ENCODE peak calls at places on chromosomes 3 and 15, in nine cellular contexts. One of them, this sample, is unnamed.

GRCh38 chr3:161305095-161305991 is 66.0 kb downstream of the SPTSSB start:
- DNase-seq in thyroid gland: no peak
- DNase-seq in colonic mucosa: no peak
- DNase-seq in left ventricle myocardium inferior: no peak
- DNase-seq in brain microvascular endothelial cell: peak
- DNase-seq in heart right ventricle: no peak
- DNase-seq in A549: peak
- DNase-seq in mucosa of descending colon: peak
- DNase-seq in HFF-Myc: peak
- DNase-seq in this sample: peak

GRCh38 chr15:42549052-42549491 is 434 bp downstream of the HAUS2 start:
- DNase-seq in thyroid gland: peak
- DNase-seq in left ventricle myocardium inferior: no peak
- DNase-seq in colonic mucosa: no peak
- DNase-seq in A549: peak
- DNase-seq in brain microvascular endothelial cell: peak
- DNase-seq in heart right ventricle: peak
- DNase-seq in mucosa of descending colon: no peak
- DNase-seq in HFF-Myc: peak
- DNase-seq in this sample: peak

GRCh38 chr15:82538961-82539689 is 1.1 kb downstream of the RPS17 start:
- DNase-seq in thyroid gland: peak
- DNase-seq in mucosa of descending colon: peak
- DNase-seq in left ventricle myocardium inferior: no peak
- DNase-seq in HFF-Myc: no peak
- DNase-seq in heart right ventricle: no peak
- DNase-seq in A549: no peak
- DNase-seq in brain microvascular endothelial cell: no peak
- DNase-seq in colonic mucosa: no peak
- DNase-seq in this sample: no peak

GRCh38 chr3:193665370-193665989 is 72.5 kb downstream of the OPA1 start:
- DNase-seq in heart right ventricle: no peak
- DNase-seq in A549: no peak
- DNase-seq in mucosa of descending colon: no peak
- DNase-seq in thyroid gland: no peak
- DNase-seq in HFF-Myc: peak
- DNase-seq in colonic mucosa: no peak
- DNase-seq in brain microvascular endothelial cell: no peak
- DNase-seq in left ventricle myocardium inferior: no peak
- DNase-seq in this sample: peak

GRCh38 chr3:49804141-49805041 is 1.3 kb downstream of the INKA1 start:
- DNase-seq in A549: no peak
- DNase-seq in brain microvascular endothelial cell: no peak
- DNase-seq in heart right ventricle: peak
- DNase-seq in thyroid gland: peak
- DNase-seq in HFF-Myc: no peak
- DNase-seq in left ventricle myocardium inferior: peak
- DNase-seq in mucosa of descending colon: no peak
- DNase-seq in colonic mucosa: no peak
- DNase-seq in this sample: no peak

GRCh38 chr15:55407631-55407948 is 569 bp downstream of the CCPG1 start:
- DNase-seq in A549: peak
- DNase-seq in colonic mucosa: no peak
- DNase-seq in HFF-Myc: no peak
- DNase-seq in heart right ventricle: no peak
- DNase-seq in thyroid gland: no peak
- DNase-seq in left ventricle myocardium inferior: no peak
- DNase-seq in mucosa of descending colon: no peak
- DNase-seq in brain microvascular endothelial cell: peak
- DNase-seq in this sample: no peak

GRCh38 chr3:194808709-194809108 is 123.0 kb downstream of the FAM43A start:
- DNase-seq in A549: peak
- DNase-seq in colonic mucosa: no peak
- DNase-seq in thyroid gland: no peak
- DNase-seq in left ventricle myocardium inferior: no peak
- DNase-seq in brain microvascular endothelial cell: peak
- DNase-seq in HFF-Myc: no peak
- DNase-seq in heart right ventricle: no peak
- DNase-seq in mucosa of descending colon: no peak
- DNase-seq in this sample: peak

GRCh38 chr15:59174846-59175831 is 31.5 kb upstream of the LDHAL6B start:
- DNase-seq in thyroid gland: peak
- DNase-seq in heart right ventricle: peak
- DNase-seq in brain microvascular endothelial cell: peak
- DNase-seq in HFF-Myc: peak
- DNase-seq in colonic mucosa: peak
- DNase-seq in mucosa of descending colon: peak
- DNase-seq in A549: peak
- DNase-seq in left ventricle myocardium inferior: peak
- DNase-seq in this sample: peak

GRCh38 chr3:94173667-94174434 is 111.0 kb downstream of the NSUN3 start:
- DNase-seq in A549: no peak
- DNase-seq in thyroid gland: no peak
- DNase-seq in left ventricle myocardium inferior: no peak
- DNase-seq in colonic mucosa: no peak
- DNase-seq in brain microvascular endothelial cell: peak
- DNase-seq in heart right ventricle: no peak
- DNase-seq in mucosa of descending colon: no peak
- DNase-seq in HFF-Myc: no peak
- DNase-seq in this sample: no peak

GRCh38 chr3:194727435-194728128 is 41.9 kb downstream of the FAM43A start:
- DNase-seq in colonic mucosa: no peak
- DNase-seq in HFF-Myc: no peak
- DNase-seq in brain microvascular endothelial cell: no peak
- DNase-seq in mucosa of descending colon: no peak
- DNase-seq in left ventricle myocardium inferior: no peak
- DNase-seq in A549: no peak
- DNase-seq in heart right ventricle: no peak
- DNase-seq in thyroid gland: no peak
- DNase-seq in this sample: no peak

GRCh38 chr3:71185733-71186455 is 397.6 kb downstream of the FOXP1 start:
- DNase-seq in mucosa of descending colon: peak
- DNase-seq in left ventricle myocardium inferior: no peak
- DNase-seq in HFF-Myc: no peak
- DNase-seq in colonic mucosa: peak
- DNase-seq in heart right ventricle: no peak
- DNase-seq in brain microvascular endothelial cell: peak
- DNase-seq in thyroid gland: no peak
- DNase-seq in A549: no peak
- DNase-seq in this sample: no peak

GRCh38 chr3:71063768-71064287 is 519.7 kb downstream of the FOXP1 start:
- DNase-seq in HFF-Myc: no peak
- DNase-seq in A549: no peak
- DNase-seq in thyroid gland: peak
- DNase-seq in colonic mucosa: peak
- DNase-seq in heart right ventricle: peak
- DNase-seq in left ventricle myocardium inferior: peak
- DNase-seq in mucosa of descending colon: peak
- DNase-seq in brain microvascular endothelial cell: peak
- DNase-seq in this sample: peak

GRCh38 chr15:99438691-99439523 is 126.9 kb upstream of the MEF2A start:
- DNase-seq in heart right ventricle: peak
- DNase-seq in A549: no peak
- DNase-seq in left ventricle myocardium inferior: no peak
- DNase-seq in brain microvascular endothelial cell: no peak
- DNase-seq in colonic mucosa: no peak
- DNase-seq in thyroid gland: no peak
- DNase-seq in mucosa of descending colon: peak
- DNase-seq in HFF-Myc: no peak
- DNase-seq in this sample: peak

GRCh38 chr3:9512456-9513045 is 41.1 kb downstream of the LHFPL4 start:
- DNase-seq in A549: no peak
- DNase-seq in brain microvascular endothelial cell: no peak
- DNase-seq in heart right ventricle: no peak
- DNase-seq in mucosa of descending colon: no peak
- DNase-seq in colonic mucosa: no peak
- DNase-seq in left ventricle myocardium inferior: no peak
- DNase-seq in HFF-Myc: no peak
- DNase-seq in thyroid gland: no peak
- DNase-seq in this sample: no peak

GRCh38 chr3:107953707-107954106 is 137.1 kb downstream of the CD47 start:
- DNase-seq in brain microvascular endothelial cell: no peak
- DNase-seq in thyroid gland: no peak
- DNase-seq in colonic mucosa: no peak
- DNase-seq in mucosa of descending colon: no peak
- DNase-seq in HFF-Myc: no peak
- DNase-seq in left ventricle myocardium inferior: no peak
- DNase-seq in heart right ventricle: no peak
- DNase-seq in A549: no peak
- DNase-seq in this sample: no peak

GRCh38 chr15:61116830-61117229 is 112.3 kb downstream of the RORA start:
- DNase-seq in heart right ventricle: no peak
- DNase-seq in A549: no peak
- DNase-seq in colonic mucosa: no peak
- DNase-seq in HFF-Myc: no peak
- DNase-seq in brain microvascular endothelial cell: no peak
- DNase-seq in mucosa of descending colon: no peak
- DNase-seq in thyroid gland: no peak
- DNase-seq in left ventricle myocardium inferior: no peak
- DNase-seq in this sample: no peak

GRCh38 chr3:122469659-122470058 is 45.1 kb downstream of the KPNA1 start:
- DNase-seq in brain microvascular endothelial cell: no peak
- DNase-seq in thyroid gland: no peak
- DNase-seq in heart right ventricle: no peak
- DNase-seq in A549: no peak
- DNase-seq in colonic mucosa: no peak
- DNase-seq in HFF-Myc: no peak
- DNase-seq in mucosa of descending colon: no peak
- DNase-seq in left ventricle myocardium inferior: no peak
- DNase-seq in this sample: no peak

GRCh38 chr3:122461834-122462233 is 46.0 kb upstream of the WDR5B start:
- DNase-seq in mucosa of descending colon: no peak
- DNase-seq in heart right ventricle: no peak
- DNase-seq in thyroid gland: no peak
- DNase-seq in left ventricle myocardium inferior: no peak
- DNase-seq in brain microvascular endothelial cell: no peak
- DNase-seq in HFF-Myc: no peak
- DNase-seq in colonic mucosa: no peak
- DNase-seq in A549: no peak
- DNase-seq in this sample: no peak

GRCh38 chr3:122464659-122465058 is 48.8 kb upstream of the WDR5B start:
- DNase-seq in brain microvascular endothelial cell: no peak
- DNase-seq in colonic mucosa: no peak
- DNase-seq in HFF-Myc: no peak
- DNase-seq in A549: no peak
- DNase-seq in heart right ventricle: no peak
- DNase-seq in left ventricle myocardium inferior: no peak
- DNase-seq in thyroid gland: no peak
- DNase-seq in mucosa of descending colon: no peak
- DNase-seq in this sample: no peak

GRCh38 chr3:122468896-122469533 is 45.7 kb downstream of the KPNA1 start:
- DNase-seq in mucosa of descending colon: no peak
- DNase-seq in thyroid gland: no peak
- DNase-seq in colonic mucosa: no peak
- DNase-seq in heart right ventricle: no peak
- DNase-seq in left ventricle myocardium inferior: no peak
- DNase-seq in A549: no peak
- DNase-seq in brain microvascular endothelial cell: no peak
- DNase-seq in HFF-Myc: no peak
- DNase-seq in this sample: no peak

GRCh38 chr3:122466701-122467240 is 48.0 kb downstream of the KPNA1 start:
- DNase-seq in heart right ventricle: no peak
- DNase-seq in thyroid gland: no peak
- DNase-seq in colonic mucosa: no peak
- DNase-seq in A549: no peak
- DNase-seq in left ventricle myocardium inferior: no peak
- DNase-seq in mucosa of descending colon: no peak
- DNase-seq in brain microvascular endothelial cell: no peak
- DNase-seq in HFF-Myc: no peak
- DNase-seq in this sample: no peak
- H3K4me3 ChIP-seq in heart right ventricle: no peak
- H3K4me3 ChIP-seq in thyroid gland: no peak
- H3K4me3 ChIP-seq in colonic mucosa: no peak
- H3K4me3 ChIP-seq in A549: no peak
- H3K4me3 ChIP-seq in left ventricle myocardium inferior: no peak
- H3K4me3 ChIP-seq in mucosa of descending colon: no peak
- H3K4me3 ChIP-seq in brain microvascular endothelial cell: no peak
- H3K4me3 ChIP-seq in HFF-Myc: no peak
- H3K4me3 ChIP-seq in this sample: no peak

DNA sequence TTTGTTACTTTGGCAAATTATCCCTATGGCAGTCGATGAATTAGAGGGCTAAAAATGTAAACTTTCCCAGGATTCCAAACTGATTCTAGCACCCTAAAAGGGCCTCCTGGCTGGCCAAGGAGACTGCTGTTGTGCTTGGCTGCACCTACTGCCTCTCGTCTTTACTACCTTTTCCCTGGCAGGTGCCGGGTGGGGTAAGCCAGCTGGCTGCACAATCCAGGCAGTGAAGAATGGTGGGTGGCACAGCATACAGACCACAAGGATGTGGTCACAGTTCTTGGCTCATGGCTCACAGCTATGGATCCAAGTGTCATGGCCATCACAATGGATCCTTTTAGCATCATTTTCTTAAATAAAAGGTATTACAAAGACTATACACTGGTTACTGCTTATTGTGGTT is 20.7 kb upstream of the SLC25A26 start:
- DNase-seq in mucosa of descending colon: peak
- DNase-seq in thyroid gland: no peak
- DNase-seq in brain microvascular endothelial cell: no peak
- DNase-seq in colonic mucosa: no peak
- DNase-seq in A549: no peak
- DNase-seq in HFF-Myc: no peak
- DNase-seq in heart right ventricle: no peak
- DNase-seq in left ventricle myocardium inferior: no peak
- DNase-seq in this sample: no peak
- TF ChIP-seq CTCF in mucosa of descending colon: no peak
- TF ChIP-seq CTCF in thyroid gland: no peak
- TF ChIP-seq CTCF in brain microvascular endothelial cell: no peak
- TF ChIP-seq CTCF in colonic mucosa: no peak
- TF ChIP-seq CTCF in A549: no peak
- TF ChIP-seq CTCF in HFF-Myc: no peak
- TF ChIP-seq CTCF in heart right ventricle: no peak
- TF ChIP-seq CTCF in left ventricle myocardium inferior: no peak
- TF ChIP-seq CTCF in this sample: no peak

GRCh38 chr15:66401130-66402021 is 14.7 kb downstream of the MAP2K1 start:
- DNase-seq in A549: no peak
- DNase-seq in thyroid gland: no peak
- DNase-seq in brain microvascular endothelial cell: no peak
- DNase-seq in colonic mucosa: no peak
- DNase-seq in mucosa of descending colon: no peak
- DNase-seq in HFF-Myc: no peak
- DNase-seq in left ventricle myocardium inferior: no peak
- DNase-seq in heart right ventricle: no peak
- DNase-seq in this sample: no peak
- H3K4me3 ChIP-seq in A549: no peak
- H3K4me3 ChIP-seq in thyroid gland: no peak
- H3K4me3 ChIP-seq in brain microvascular endothelial cell: no peak
- H3K4me3 ChIP-seq in colonic mucosa: no peak
- H3K4me3 ChIP-seq in mucosa of descending colon: no peak
- H3K4me3 ChIP-seq in HFF-Myc: no peak
- H3K4me3 ChIP-seq in left ventricle myocardium inferior: no peak
- H3K4me3 ChIP-seq in heart right ventricle: no peak
- H3K4me3 ChIP-seq in this sample: no peak

DNA sequence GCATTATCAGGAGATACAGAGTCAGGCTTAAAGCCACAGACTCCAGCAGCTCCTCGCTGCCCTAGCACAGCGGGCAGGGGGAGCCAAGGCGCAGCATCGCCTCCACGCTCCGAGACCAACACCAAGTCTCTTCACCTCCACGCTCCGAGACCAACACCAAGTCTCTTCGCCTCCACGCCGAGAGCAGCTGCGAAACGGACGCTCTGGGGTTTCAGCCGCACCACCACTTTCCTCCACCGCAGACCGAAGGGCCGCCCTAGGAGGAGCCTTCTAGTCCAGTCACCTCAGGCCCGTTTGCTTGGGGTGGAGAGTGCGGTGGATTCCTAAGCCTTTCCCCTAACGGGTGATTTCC is 678 bp downstream of the DMXL2 start:
- DNase-seq in mucosa of descending colon: peak
- DNase-seq in left ventricle myocardium inferior: peak
- DNase-seq in brain microvascular endothelial cell: peak
- DNase-seq in heart right ventricle: peak
- DNase-seq in A549: peak
- DNase-seq in HFF-Myc: no peak
- DNase-seq in thyroid gland: peak
- DNase-seq in colonic mucosa: peak
- DNase-seq in this sample: peak
- TF ChIP-seq CTCF in mucosa of descending colon: no peak
- TF ChIP-seq CTCF in left ventricle myocardium inferior: no peak
- TF ChIP-seq CTCF in brain microvascular endothelial cell: peak
- TF ChIP-seq CTCF in heart right ventricle: peak
- TF ChIP-seq CTCF in A549: peak
- TF ChIP-seq CTCF in HFF-Myc: no peak
- TF ChIP-seq CTCF in thyroid gland: no peak
- TF ChIP-seq CTCF in colonic mucosa: no peak
- TF ChIP-seq CTCF in this sample: peak

This sample was measured in AG10803.